ENCODE peak calls at places on chromosomes 4 and X, in five cellular contexts. X is stimulated activated CD4-positive, alpha-beta T cell treated with anti-CD3 and anti-CD28 coated beads, TNF-alpha, amount 100 ng/mL, for 1 hour; Z is tibial artery; O is EL; K is iris pigment epithelial cell. C is an unnamed sample.
A peak's percentile ranks its signal among the peaks of the same experiment; 100 is the strongest.

GRCh38 chrX:49037883-49038475 is 5.2 kb downstream of the TFE3 start:
- DNase-seq in X (no peak), Z (no peak), O (peak; percentile 74), K (peak; percentile 75), C (no peak)

GRCh38 chr4:4356106-4357041 is 30.5 kb upstream of the NSG1 start:
- DNase-seq in X (no peak), Z (no peak), O (no peak), K (no peak), C (no peak)

GRCh38 chrX:68828740-68829593 is at the start of gene EFNB1:
- DNase-seq in X (peak; percentile 68), Z (peak; percentile 92), O (peak; percentile 92), K (peak; percentile 97), C (peak; percentile 38)

GRCh38 chr4:87832669-87833068 is at the start of gene MEPE:
- DNase-seq in X (no peak), Z (no peak), O (no peak), K (no peak), C (no peak)

GRCh38 chrX:124232523-124233201 is 99.8 kb upstream of the TEX13D start:
- DNase-seq in X (no peak), Z (no peak), O (no peak), K (no peak), C (no peak)

GRCh38 chrX:24528605-24529004 is 63.5 kb downstream of the PDK3 start:
- DNase-seq in X (no peak), Z (no peak), O (no peak), K (no peak), C (no peak)

GRCh38 chr4:78809928-78810835 is 34.0 kb downstream of the BMP2K start:
- DNase-seq in X (no peak), Z (no peak), O (no peak), K (no peak), C (no peak)

GRCh38 chr4:83248486-83248885 is 36.1 kb downstream of the COQ2 start:
- DNase-seq in X (no peak), Z (no peak), O (peak; percentile 17), K (no peak), C (no peak)

GRCh38 chrX:40544343-40545250 is 36.2 kb upstream of the ATP6AP2 start:
- DNase-seq in X (no peak), Z (no peak), O (peak; percentile 11), K (no peak), C (no peak)

GRCh38 chr4:60506061-60506460 is 694.1 kb upstream of the ADGRL3 start:
- DNase-seq in X (no peak), Z (no peak), O (no peak), K (no peak), C (no peak)

GRCh38 chr4:182093947-182094346 is 149.3 kb upstream of the TENM3 start:
- DNase-seq in X (no peak), Z (no peak), O (no peak), K (no peak), C (no peak)

GRCh38 chr4:54225671-54226398 is 3.3 kb upstream of the PDGFRA start:
- DNase-seq in X (no peak), Z (no peak), O (no peak), K (peak; percentile 16), C (no peak)

GRCh38 chr4:26839016-26839415 is 21.6 kb upstream of the STIM2 start:
- DNase-seq in X (no peak), Z (no peak), O (peak; percentile 36), K (no peak), C (no peak)

GRCh38 chr4:184684491-184685189 is 35.1 kb downstream of the PRIMPOL start:
- DNase-seq in X (no peak), Z (no peak), O (no peak), K (peak; percentile 74), C (no peak)

GRCh38 chr4:98406819-98407218 is 145.6 kb downstream of the RAP1GDS1 start:
- DNase-seq in X (no peak), Z (no peak), O (no peak), K (no peak), C (no peak)

GRCh38 chr4:151013944-151014343 is 1.1 kb downstream of the LRBA start:
- DNase-seq in X (no peak), Z (no peak), O (no peak), K (no peak), C (no peak)

GRCh38 chr4:153290134-153290533 is 54.4 kb upstream of the MND1 start:
- DNase-seq in X (no peak), Z (no peak), O (no peak), K (no peak), C (no peak)

GRCh38 chr4:144597171-144597570 is 48.8 kb upstream of the HHIP start:
- DNase-seq in X (no peak), Z (no peak), O (no peak), K (no peak), C (no peak)

GRCh38 chr4:161650812-161651211 is 513.0 kb downstream of the FSTL5 start:
- DNase-seq in X (no peak), Z (no peak), O (no peak), K (no peak), C (no peak)

GRCh38 chrX:81957900-81958545 is 756.1 kb downstream of the SH3BGRL start:
- DNase-seq in X (no peak), Z (no peak), O (no peak), K (peak; percentile 9), C (no peak)

GRCh38 chr4:1608196-1608820 is 75.8 kb downstream of the FAM53A start:
- DNase-seq in X (no peak), Z (no peak), O (no peak), K (no peak), C (no peak)

GRCh38 chr4:149887091-149887490 is 71.4 kb upstream of the IQCM start:
- DNase-seq in X (no peak), Z (no peak), O (no peak), K (peak; percentile 17), C (no peak)